ENCODE peak calls at places on chromosomes 12 and 14, in nine cellular contexts. V is AG08396; S is stimulated activated naive CD8-positive, alpha-beta T cell treated with anti-CD3 and anti-CD28 coated beads, Interleukin-15, amount 100 ng/mL, for 72 hours; G is posterior vena cava; B is myocyte; D is KBM-7; T is left cardiac atrium; M is nephron progenitor cell; P is HEK293T. E is an unnamed sample.

GRCh38 chr12:54300732-54301427 is at the start of gene NFE2:
- DNase-seq in V (peak), S (no peak), G (peak), B (peak), D (peak), T (peak), M (peak), P (peak), E (peak)

GRCh38 chr12:20722142-20722541 is 27.0 kb downstream of the SLCO1C1 start:
- DNase-seq in V (no peak), S (no peak), G (no peak), B (no peak), D (peak), T (no peak), M (no peak), P (no peak), E (no peak)

GRCh38 chr12:62123721-62124203 is 136.4 kb upstream of the USP15 start:
- DNase-seq in V (peak), S (peak), G (no peak), B (peak), D (peak), T (no peak), M (peak), P (peak), E (peak)

GRCh38 chr12:59742831-59743230 is 147.0 kb downstream of the SLC16A7 start:
- DNase-seq in V (peak), S (no peak), G (no peak), B (no peak), D (no peak), T (no peak), M (no peak), P (no peak), E (peak)

GRCh38 chr12:130880411-130880885 is 8.6 kb downstream of the RAN start:
- DNase-seq in V (no peak), S (peak), G (no peak), B (no peak), D (peak), T (no peak), M (peak), P (no peak), E (no peak)

GRCh38 chr14:100755649-100756048 is 29.0 kb downstream of the DLK1 start:
- DNase-seq in V (no peak), S (no peak), G (no peak), B (no peak), D (no peak), T (no peak), M (no peak), P (no peak), E (no peak)

GRCh38 chr12:57904426-57904825 is 36.9 kb upstream of the ATP23 start:
- DNase-seq in V (no peak), S (no peak), G (no peak), B (no peak), D (no peak), T (no peak), M (no peak), P (no peak), E (no peak)

GRCh38 chr12:124625867-124626675 is 58.7 kb upstream of the NCOR2 start:
- DNase-seq in V (peak), S (no peak), G (peak), B (peak), D (peak), T (peak), M (no peak), P (no peak), E (peak)

GRCh38 chr14:91409991-91410401 is 7.6 kb downstream of the CCDC88C start:
- DNase-seq in V (no peak), S (peak), G (no peak), B (no peak), D (no peak), T (no peak), M (no peak), P (no peak), E (no peak)

GRCh38 chr14:88384653-88385205 is 728 bp upstream of the SPATA7 start:
- DNase-seq in V (peak), S (no peak), G (no peak), B (peak), D (no peak), T (no peak), M (no peak), P (no peak), E (no peak)

GRCh38 chr14:51950007-51950406 is 39.3 kb upstream of the RTRAF start:
- DNase-seq in V (no peak), S (no peak), G (no peak), B (peak), D (no peak), T (no peak), M (no peak), P (no peak), E (no peak)

GRCh38 chr12:11724888-11725310 is 75.4 kb downstream of the ETV6 start:
- DNase-seq in V (no peak), S (no peak), G (no peak), B (no peak), D (peak), T (peak), M (no peak), P (no peak), E (peak)

GRCh38 chr14:69891422-69891821 is 12.2 kb downstream of the SMOC1 start:
- DNase-seq in V (no peak), S (no peak), G (no peak), B (no peak), D (no peak), T (no peak), M (no peak), P (no peak), E (no peak)

GRCh38 chr12:19915392-19916192 is 452.7 kb upstream of the PDE3A start:
- DNase-seq in V (no peak), S (no peak), G (no peak), B (peak), D (peak), T (no peak), M (no peak), P (peak), E (peak)

GRCh38 chr12:51077930-51078329 is 5.5 kb downstream of the CSRNP2 start:
- DNase-seq in V (peak), S (no peak), G (no peak), B (peak), D (no peak), T (no peak), M (no peak), P (no peak), E (peak)

GRCh38 chr12:6080149-6081045 is 44.1 kb downstream of the VWF start:
- DNase-seq in V (no peak), S (no peak), G (peak), B (no peak), D (no peak), T (no peak), M (no peak), P (no peak), E (no peak)

GRCh38 chr12:32089156-32089950 is 17.3 kb upstream of the BICD1 start:
- DNase-seq in V (no peak), S (no peak), G (no peak), B (no peak), D (no peak), T (no peak), M (no peak), P (no peak), E (no peak)

GRCh38 chr12:132335179-132335756 is 5.9 kb upstream of the GALNT9 start:
- DNase-seq in V (no peak), S (no peak), G (no peak), B (no peak), D (no peak), T (no peak), M (no peak), P (no peak), E (no peak)

GRCh38 chr12:132837693-132838463 is 9.2 kb upstream of the GOLGA3 start:
- DNase-seq in V (peak), S (no peak), G (no peak), B (no peak), D (no peak), T (no peak), M (no peak), P (no peak), E (no peak)

GRCh38 chr14:104580961-104581360 is 1.4 kb downstream of the C14orf180 start:
- DNase-seq in V (no peak), S (no peak), G (no peak), B (peak), D (no peak), T (peak), M (no peak), P (no peak), E (no peak)